ENCODE peak calls at places on chromosomes 13 and 19, in nine cellular contexts. X is NCI-H2081; H is GM23248; Y is activated CD4-positive, alpha-beta T cell treated with anti-CD3 and anti-CD28 coated beads, Interleukin-2, amount 50 U/mL, for 48 hours; G is HCT116; Q is KG1; B is NCI-H1694 treated with DMSO at 0.1 percent for 48 hours; L is heart right ventricle; M is aorta. C is an unnamed sample.

GRCh38 chr19:30535011-30535410 is 162.8 kb downstream of the ZNF536 start:
- DNase-seq in X (no peak), H (peak), Q (no peak), L (no peak), Y (no peak), B (no peak), G (no peak), M (no peak), C (no peak)

GRCh38 chr13:112624040-112624439 is 36.1 kb upstream of the TUBGCP3 start:
- DNase-seq in G (no peak), L (no peak), X (no peak), M (no peak), H (no peak), B (no peak), Q (no peak), Y (no peak), C (no peak)

GRCh38 chr19:10885241-10886169 is 14.2 kb downstream of the CARM1 start:
- DNase-seq in L (no peak), M (no peak), B (no peak), G (no peak), Q (no peak), H (peak), X (no peak), Y (no peak), C (no peak)

GRCh38 chr19:3380829-3381228 is 14.4 kb downstream of the NFIC start:
- DNase-seq in X (no peak), B (no peak), H (no peak), Q (no peak), L (no peak), M (no peak), Y (no peak), G (no peak), C (no peak)

GRCh38 chr19:36605101-36605838 is at the start of gene ZNF382:
- DNase-seq in M (peak), L (peak), Y (peak), Q (peak), X (peak), G (no peak), H (peak), B (no peak), C (no peak)

GRCh38 chr19:3095375-3096191 is 1.4 kb downstream of the GNA11 start:
- DNase-seq in B (no peak), Y (peak), M (peak), X (no peak), H (peak), L (peak), Q (no peak), G (no peak), C (no peak)

GRCh38 chr19:1631557-1632100 is 20.8 kb downstream of the TCF3 start:
- DNase-seq in L (no peak), Q (no peak), M (no peak), G (no peak), H (no peak), X (no peak), Y (no peak), B (no peak), C (no peak)

GRCh38 chr19:42422576-42423461 is 4.4 kb downstream of the LIPE start:
- DNase-seq in Q (peak), M (no peak), L (peak), X (no peak), Y (peak), B (no peak), G (no peak), H (no peak), C (peak)

GRCh38 chr19:11578342-11579142 is 1.1 kb upstream of the ACP5 start:
- DNase-seq in Y (peak), H (no peak), L (peak), Q (no peak), G (no peak), X (no peak), B (no peak), M (no peak), C (no peak)

GRCh38 chr19:3536429-3537100 is 2.4 kb upstream of the TEKTIP1 start:
- DNase-seq in H (no peak), Q (no peak), Y (no peak), B (no peak), M (no peak), X (no peak), L (no peak), G (no peak), C (no peak)

GRCh38 chr19:16564842-16565241 is 7.4 kb downstream of the SLC35E1 start:
- DNase-seq in Q (no peak), L (no peak), B (no peak), G (no peak), Y (no peak), H (no peak), M (no peak), X (no peak), C (no peak)

GRCh38 chr13:112965103-112965502 is 3.9 kb upstream of the MCF2L start:
- DNase-seq in L (peak), B (no peak), M (no peak), G (no peak), X (no peak), H (no peak), Q (no peak), Y (no peak), C (no peak)

GRCh38 chr19:55114566-55115145 is 2.8 kb downstream of the PPP1R12C start:
- DNase-seq in H (no peak), B (no peak), L (no peak), Q (no peak), X (no peak), G (no peak), M (peak), Y (no peak), C (no peak)

GRCh38 chr19:35265126-35265995 is 3.4 kb upstream of the USF2 start:
- DNase-seq in M (peak), L (no peak), H (peak), G (no peak), B (no peak), X (no peak), Q (no peak), Y (no peak), C (no peak)

GRCh38 chr19:11142528-11143171 is 12.9 kb downstream of the SPC24 start:
- DNase-seq in G (peak), M (peak), Q (no peak), H (peak), L (peak), Y (no peak), B (no peak), X (no peak), C (no peak)

GRCh38 chr13:99129050-99129449 is 71.6 kb upstream of the UBAC2 start:
- DNase-seq in H (no peak), B (no peak), Y (no peak), L (no peak), Q (no peak), M (no peak), X (no peak), G (no peak), C (no peak)

GRCh38 chr13:114032121-114032799 is 58.4 kb upstream of the C13orf46 start:
- DNase-seq in L (no peak), B (no peak), H (peak), X (no peak), Y (no peak), G (no peak), M (no peak), Q (no peak), C (no peak)

C was measured in keratinocyte.